ENCODE peak calls at places on chromosomes 4 and X, in nine cellular contexts. X is fibroblast of the aortic adventitia, D is ascending aorta, H is lower lobe of right lung, A is PC-3, Z is IMR-90, U is choroid plexus epithelial cell, F is astrocyte of the cerebellum, T is GM12865. J is an unnamed sample.

GRCh38 chrX:38095971-38096529 is 89.7 kb downstream of the SYTL5 start:
- DNase-seq in F (no peak), Z (peak; percentile 58), X (peak; percentile 28), H (no peak), T (peak; percentile 4), D (no peak), A (peak; percentile 75), U (peak; percentile 58), J (no peak)

GRCh38 chr4:42555828-42556227 is 101.1 kb downstream of the ATP8A1 start:
- DNase-seq in Z (no peak), A (peak; percentile 78), X (peak; percentile 56), H (no peak), T (no peak), D (no peak), F (no peak), U (peak; percentile 12), J (no peak)

GRCh38 chr4:71498624-71499023 is 159.8 kb downstream of the SLC4A4 start:
- DNase-seq in D (no peak), T (no peak), A (no peak), Z (peak; percentile 8), F (no peak), X (no peak), U (no peak), H (no peak), J (no peak)

GRCh38 chr4:82469776-82470345 is 39.5 kb downstream of the ENOPH1 start:
- DNase-seq in A (no peak), Z (peak; percentile 70), H (no peak), U (peak; percentile 79), D (no peak), T (no peak), F (no peak), X (peak; percentile 54), J (peak; percentile 3)

GRCh38 chrX:36986231-36986630 is 21.9 kb upstream of the FAM47C start:
- DNase-seq in U (no peak), A (no peak), H (no peak), T (no peak), F (no peak), X (no peak), Z (no peak), D (no peak), J (no peak)

GRCh38 chr4:68750555-68750954 is 65.2 kb upstream of the UGT2B10 start:
- DNase-seq in U (no peak), H (no peak), F (no peak), D (no peak), X (no peak), T (no peak), Z (no peak), A (no peak), J (no peak)

GRCh38 chr4:98653006-98653405 is 5.4 kb downstream of the TSPAN5 start:
- DNase-seq in F (no peak), A (peak; percentile 57), X (peak; percentile 41), Z (peak; percentile 80), T (no peak), H (no peak), U (peak; percentile 64), D (no peak), J (peak; percentile 37)

GRCh38 chr4:87270825-87271224 is 50.4 kb upstream of the KLHL8 start:
- DNase-seq in T (no peak), A (no peak), F (no peak), X (no peak), D (no peak), H (no peak), U (no peak), Z (no peak), J (no peak)

GRCh38 chr4:150192986-150193385 is 114.7 kb downstream of the DCLK2 start:
- DNase-seq in X (peak; percentile 57), Z (no peak), U (no peak), F (no peak), T (no peak), D (no peak), H (no peak), A (no peak), J (no peak)

GRCh38 chr4:19945979-19946380 is 305.7 kb upstream of the SLIT2 start:
- DNase-seq in D (no peak), A (peak; percentile 87), U (peak; percentile 98), T (no peak), X (peak; percentile 100), Z (peak; percentile 97), H (no peak), F (peak; percentile 100), J (peak; percentile 94)

GRCh38 chr4:137032242-137032641 is 500.1 kb downstream of the PCDH18 start:
- DNase-seq in X (peak; percentile 5), A (no peak), H (no peak), U (peak; percentile 4), D (no peak), F (peak; percentile 15), T (no peak), Z (no peak), J (no peak)

GRCh38 chrX:47091149-47091775 is 13.0 kb downstream of the RGN start:
- DNase-seq in Z (peak; percentile 18), X (peak; percentile 16), F (peak; percentile 15), U (peak; percentile 87), D (no peak), A (no peak), H (no peak), T (peak; percentile 77), J (no peak)

GRCh38 chrX:133989993-133990392 is 4.6 kb upstream of the GPC3 start:
- DNase-seq in F (no peak), A (no peak), X (no peak), D (no peak), T (no peak), H (no peak), U (no peak), Z (no peak), J (no peak)

GRCh38 chrX:97039363-97040029 is 155.8 kb downstream of the RPA4 start:
- DNase-seq in H (no peak), A (peak; percentile 40), U (peak; percentile 66), X (peak; percentile 67), Z (peak; percentile 26), D (no peak), F (peak; percentile 28), T (peak; percentile 70), J (no peak)

GRCh38 chrX:66030505-66031317 is 9.2 kb downstream of the VSIG4 start:
- DNase-seq in Z (peak; percentile 7), H (no peak), U (peak; percentile 11), F (no peak), A (peak; percentile 13), X (peak; percentile 48), T (peak; percentile 62), D (no peak), J (no peak)

GRCh38 chrX:119552508-119552907 is 12.7 kb downstream of the STEEP1 start:
- DNase-seq in U (peak; percentile 73), A (peak; percentile 83), X (peak; percentile 57), T (no peak), Z (peak; percentile 54), D (no peak), F (no peak), H (no peak), J (no peak)

GRCh38 chrX:101682723-101683122 is 23.1 kb upstream of the ARMCX2 start:
- DNase-seq in D (no peak), X (no peak), F (no peak), T (no peak), U (no peak), Z (peak; percentile 57), A (no peak), H (no peak), J (no peak)

DNA sequence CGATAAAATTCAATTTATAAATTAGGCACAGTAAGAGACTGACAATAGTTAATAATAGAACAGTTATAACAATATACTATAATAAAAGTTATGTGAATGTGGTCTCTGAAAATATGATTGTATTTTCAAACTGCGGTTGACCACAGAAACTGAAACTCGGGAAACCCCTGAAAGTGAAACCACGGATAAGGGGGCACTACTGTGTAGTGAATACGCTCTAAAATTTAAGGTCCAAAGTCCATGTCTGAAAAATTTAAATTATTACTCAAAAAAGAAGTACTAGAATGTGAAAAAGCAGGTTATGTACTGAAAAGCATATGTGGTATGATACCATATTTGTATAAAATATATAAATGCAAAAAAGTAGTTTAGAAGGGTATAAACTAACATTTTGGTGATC is 1.9 kb downstream of the SMIM14 start:
- DNase-seq in T (peak; percentile 54), F (no peak), A (no peak), H (no peak), D (no peak), Z (peak; percentile 31), X (peak; percentile 53), U (peak; percentile 58), J (no peak)
- H3K4me3 ChIP-seq in T (peak overlapping the region; percentile 93), F (peak overlapping the region; percentile 94), A (peak overlapping the region; percentile 98), H (peak overlapping the region; percentile 61), D (peak overlapping the region; percentile 70), Z (peak overlapping the region; percentile 87), X (peak overlapping the region; percentile 90), U (peak overlapping the region; percentile 96), J (peak overlapping the region; percentile 70)

DNA sequence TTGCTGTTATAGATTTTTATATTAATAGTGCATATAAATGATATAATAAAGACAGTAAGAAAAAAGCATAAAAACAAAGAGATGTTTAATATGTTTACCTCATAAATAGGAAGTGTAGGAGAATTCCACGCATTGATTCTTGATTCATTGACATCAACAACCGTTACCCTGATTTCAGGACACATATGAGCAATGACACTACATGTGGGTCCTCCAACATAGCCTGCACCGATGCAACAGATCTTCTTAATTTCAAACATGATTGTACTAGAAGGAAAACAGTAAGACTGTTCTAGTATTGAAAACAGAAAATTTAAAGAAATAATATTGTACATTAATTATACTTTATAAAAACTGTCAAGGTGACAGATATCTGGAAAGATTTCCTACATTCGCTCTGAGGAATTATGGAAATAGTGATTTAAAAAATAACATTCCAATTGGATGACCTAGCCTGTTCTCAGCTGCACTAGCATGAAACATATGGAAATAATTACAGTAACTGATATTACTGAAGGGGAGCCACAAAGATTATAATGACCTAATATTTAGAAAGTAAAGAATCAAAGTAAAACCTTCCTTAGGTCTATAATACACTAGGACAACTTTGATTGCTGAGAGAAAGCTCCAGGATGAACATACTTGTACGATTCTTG is 5.9 kb downstream of the UGDH start:
- DNase-seq in D (no peak), A (peak; percentile 6), T (no peak), X (peak; percentile 83), H (no peak), F (peak; percentile 43), Z (peak; percentile 82), U (peak; percentile 69), J (no peak)
- TF ChIP-seq CTCF in D (no peak), A (no peak), T (no peak), X (no peak), H (no peak), F (no peak), Z (no peak), U (no peak), J (no peak)

GRCh38 chr4:165874799-165875371 is 1.8 kb downstream of the TLL1 start:
- DNase-seq in Z (no peak), T (no peak), F (no peak), A (peak; percentile 61), X (no peak), D (no peak), U (no peak), H (peak; percentile 53), J (no peak)
- H3K4me3 ChIP-seq in Z (no peak overlapping the region), T (no peak overlapping the region), F (peak overlapping the region; percentile 61), A (peak overlapping the region; percentile 89), X (peak overlapping the region; percentile 67), D (peak overlapping the region; percentile 61), U (peak overlapping the region; percentile 17), H (peak overlapping the region; percentile 57), J (no peak overlapping the region)

DNA sequence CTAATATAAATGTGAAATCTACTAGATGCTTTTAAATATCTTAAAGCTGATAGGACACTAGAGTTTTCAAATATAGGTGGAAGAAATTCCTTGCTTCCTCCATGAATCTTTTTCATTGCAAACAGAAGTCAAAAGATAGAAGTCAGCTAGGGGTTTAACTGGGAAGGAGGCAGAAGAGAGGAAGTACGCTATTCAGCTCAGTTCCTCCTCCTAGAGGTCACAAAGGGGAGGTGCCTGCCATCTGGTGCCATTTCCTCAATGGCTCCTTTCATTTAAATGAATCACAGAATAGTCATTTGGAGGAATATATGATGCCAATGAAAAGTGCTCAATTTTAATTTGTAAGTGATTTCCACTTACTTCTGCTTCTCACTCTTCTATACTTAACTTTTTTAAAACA is 8.5 kb downstream of the COL25A1 start:
- DNase-seq in T (peak; percentile 64), A (peak; percentile 15), H (no peak), F (no peak), Z (no peak), U (peak; percentile 35), D (no peak), X (no peak), J (no peak)
- TF ChIP-seq CTCF in T (peak; percentile 59), A (peak; percentile 33), H (peak; percentile 39), F (peak; percentile 39), Z (peak; percentile 11), U (peak; percentile 51), D (no peak), X (no peak), J (no peak)

J was measured in AG04450.